ENCODE peak calls at places on chromosomes 3 and 15, in eight cellular contexts. C is GM23248, V is keratinocyte, W is astrocyte, B is fibroblast of lung, S is MM.1S, A is neural progenitor cell, Q is IMR-90. L is an unnamed sample.

GRCh38 chr3:193464889-193465288 is 86.3 kb upstream of the ATP13A5 start:
- DNase-seq in V (no peak), W (no peak), S (no peak), Q (no peak), C (no peak), A (no peak), B (no peak), L (no peak)

GRCh38 chr3:143617050-143617449 is 231.2 kb downstream of the SLC9A9 start:
- DNase-seq in W (no peak), Q (no peak), B (no peak), V (no peak), S (no peak), A (no peak), C (no peak), L (no peak)

GRCh38 chr3:174767406-174767805 is 91.7 kb upstream of the NAALADL2 start:
- DNase-seq in W (peak; percentile 40), B (no peak), V (no peak), S (no peak), Q (no peak), A (no peak), C (no peak), L (no peak)

GRCh38 chr15:52255935-52256334 is 39.7 kb downstream of the MYO5C start:
- DNase-seq in A (no peak), S (no peak), C (no peak), Q (no peak), W (no peak), V (no peak), B (no peak), L (no peak)

GRCh38 chr3:72646263-72646662 is 202.0 kb downstream of the SHQ1 start:
- DNase-seq in B (no peak), C (no peak), V (no peak), S (no peak), W (no peak), A (no peak), Q (no peak), L (no peak)

GRCh38 chr3:8386221-8386620 is 115.4 kb upstream of the LMCD1 start:
- DNase-seq in V (no peak), B (peak; percentile 16), C (peak; percentile 38), W (no peak), Q (peak; percentile 19), A (no peak), S (no peak), L (no peak)

GRCh38 chr3:47266709-47267489 is 15.7 kb downstream of the KIF9 start:
- DNase-seq in W (peak; percentile 91), C (peak; percentile 86), Q (peak; percentile 96), S (peak; percentile 75), V (peak; percentile 56), B (peak; percentile 97), A (no peak), L (peak; percentile 92)

GRCh38 chr15:37767841-37768455 is 166.5 kb upstream of the TMCO5A start:
- DNase-seq in B (peak; percentile 8), Q (peak; percentile 35), S (no peak), V (no peak), W (no peak), A (no peak), C (peak; percentile 7), L (no peak)

GRCh38 chr3:12798559-12799179 is 2.2 kb downstream of the CAND2 start:
- DNase-seq in A (no peak), S (no peak), B (no peak), W (no peak), V (no peak), Q (no peak), C (no peak), L (no peak)

GRCh38 chr3:96657710-96658109 is 156.7 kb upstream of the EPHA6 start:
- DNase-seq in C (no peak), Q (no peak), S (no peak), A (no peak), W (no peak), B (no peak), V (no peak), L (no peak)

GRCh38 chr3:189084620-189085019 is 87.2 kb upstream of the TPRG1 start:
- DNase-seq in B (peak; percentile 4), W (no peak), A (no peak), S (no peak), V (no peak), Q (no peak), C (no peak), L (no peak)

GRCh38 chr3:187139895-187140253 is 578 bp upstream of the RPL39L start:
- DNase-seq in B (no peak), V (no peak), C (no peak), S (no peak), A (no peak), W (no peak), Q (no peak), L (no peak)
- H3K9me3 ChIP-seq in B (no peaks in the 10 kb centered on the region), V (no peaks in the 10 kb centered on the region), C (no peaks in the 10 kb centered on the region), S (no peaks in the 10 kb centered on the region), A (no peaks in the 10 kb centered on the region), W (peaks cover under 1% of the 10 kb centered on the region), Q (no peaks in the 10 kb centered on the region), L (peaks cover 2% of the 10 kb centered on the region)

GRCh38 chr3:186133980-186134379 is 25.1 kb upstream of the ETV5 start:
- DNase-seq in W (no peak), B (no peak), S (no peak), C (no peak), Q (no peak), A (no peak), V (no peak), L (no peak)

GRCh38 chr3:186137051-186137685 is 28.3 kb upstream of the ETV5 start:
- DNase-seq in B (no peak), C (no peak), V (no peak), W (no peak), A (no peak), S (no peak), Q (no peak), L (no peak)

GRCh38 chr3:186129206-186129605 is 20.3 kb upstream of the ETV5 start:
- DNase-seq in B (no peak), C (no peak), W (no peak), S (no peak), A (no peak), V (no peak), Q (no peak), L (no peak)

GRCh38 chr3:186128158-186128557 is 19.3 kb upstream of the ETV5 start:
- DNase-seq in B (no peak), C (no peak), S (no peak), V (no peak), Q (no peak), W (no peak), A (no peak), L (no peak)

DNA sequence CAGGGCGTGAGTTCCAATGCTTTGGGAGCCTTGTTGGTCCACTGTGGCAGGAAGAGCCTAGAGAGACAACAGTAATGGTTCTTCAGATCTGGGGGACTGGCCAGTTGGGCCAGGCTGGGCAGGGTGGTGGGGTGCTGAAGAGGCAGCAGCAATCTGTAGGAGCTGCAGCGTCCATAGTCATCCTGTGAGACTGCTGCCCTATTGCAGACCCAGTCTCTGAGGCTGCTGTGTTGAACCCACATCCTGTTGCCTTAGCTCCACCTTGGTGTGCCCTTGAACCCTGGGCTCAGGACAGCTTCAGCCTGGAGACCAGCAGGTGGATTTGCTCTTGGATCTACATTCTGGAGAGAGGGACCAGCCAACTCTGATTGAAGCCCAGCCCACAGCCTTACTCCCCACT is 23.6 kb upstream of the ETV5 start:
- DNase-seq in Q (no peak), W (no peak), B (no peak), A (no peak), C (no peak), V (no peak), S (no peak), L (no peak)
- H3K9ac ChIP-seq in Q (no peak overlapping the region), W (no peak overlapping the region), B (no peak overlapping the region), A (no peak overlapping the region), C (no peak overlapping the region), V (no peak overlapping the region), S (no peak overlapping the region), L (no peak overlapping the region)

GRCh38 chr3:71582612-71583568 is 638 bp downstream of the FOXP1 start:
- DNase-seq in B (peak; percentile 35), S (peak; percentile 53), A (peak; percentile 90), V (no peak), W (peak; percentile 51), Q (peak; percentile 31), C (peak; percentile 75), L (peak; percentile 87)

GRCh38 chr3:71585126-71585525 is 1.6 kb upstream of the FOXP1 start:
- DNase-seq in W (no peak), A (peak; percentile 13), V (no peak), S (no peak), C (peak; percentile 18), B (no peak), Q (no peak), L (peak; percentile 8)

GRCh38 chr3:71583569-71584215 is at the start of gene FOXP1:
- DNase-seq in V (no peak), A (peak; percentile 87), B (peak; percentile 66), C (peak; percentile 91), Q (peak; percentile 64), W (peak; percentile 51), S (peak; percentile 52), L (peak; percentile 83)

GRCh38 chr3:71585891-71586809 is 2.6 kb upstream of the FOXP1 start:
- DNase-seq in W (peak; percentile 24), A (peak; percentile 15), C (peak; percentile 60), V (no peak), S (peak; percentile 28), B (peak; percentile 76), Q (peak; percentile 66), L (peak; percentile 28)

DNA sequence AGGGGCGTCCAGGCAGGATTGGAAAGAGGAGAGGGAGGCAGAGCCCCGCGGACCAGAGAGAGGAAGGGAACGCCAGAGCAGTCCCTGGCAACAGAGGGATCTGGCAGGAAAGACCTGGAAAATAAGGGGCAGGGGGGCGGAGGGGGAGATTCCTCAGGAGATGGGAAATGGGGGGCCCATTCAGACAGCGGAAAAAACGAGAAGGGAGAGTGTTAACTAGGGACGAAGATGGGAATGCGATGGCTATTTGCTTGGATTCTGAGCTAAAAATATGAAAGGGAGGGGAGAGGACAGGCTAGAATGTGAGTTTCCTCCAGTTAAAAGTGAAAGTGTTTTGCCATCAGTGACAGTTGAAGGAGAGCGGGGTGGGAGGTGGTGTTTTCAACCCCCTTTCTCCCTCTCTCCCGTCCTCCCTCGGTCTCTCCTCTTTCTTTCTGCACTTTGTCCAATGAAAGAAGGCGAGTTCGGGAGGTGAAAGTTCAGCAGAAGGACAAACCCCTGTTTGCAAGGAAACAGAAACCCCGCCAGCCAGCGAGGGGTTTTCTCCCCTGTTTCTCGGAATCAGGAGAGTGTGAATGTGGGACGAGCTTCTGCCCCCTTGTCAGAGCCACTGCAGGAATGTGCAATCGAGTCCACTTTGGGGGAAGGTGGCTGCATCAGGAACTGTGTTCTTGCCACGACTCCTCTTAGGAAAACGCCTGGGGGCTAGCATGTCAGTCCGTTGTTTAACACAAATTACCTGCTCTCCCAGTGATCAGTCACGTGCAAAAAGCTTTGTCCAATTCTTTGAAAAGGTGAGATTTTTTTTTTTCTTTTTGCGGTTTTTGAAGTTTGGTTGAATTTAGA is 911 bp upstream of the FOXP1 start:
- DNase-seq in S (no peak), Q (peak; percentile 61), B (peak; percentile 61), A (peak; percentile 82), W (peak; percentile 57), C (peak; percentile 72), V (no peak), L (peak; percentile 75)
- H2AFZ ChIP-seq in S (no peak overlapping the region), Q (peak overlapping the region; percentile 81), B (peak overlapping the region; percentile 75), A (peak overlapping the region; percentile 81), W (peak overlapping the region; percentile 18), C (peak overlapping the region; percentile 81), V (peak overlapping the region; percentile 5), L (peak overlapping the region; percentile 78)

DNA sequence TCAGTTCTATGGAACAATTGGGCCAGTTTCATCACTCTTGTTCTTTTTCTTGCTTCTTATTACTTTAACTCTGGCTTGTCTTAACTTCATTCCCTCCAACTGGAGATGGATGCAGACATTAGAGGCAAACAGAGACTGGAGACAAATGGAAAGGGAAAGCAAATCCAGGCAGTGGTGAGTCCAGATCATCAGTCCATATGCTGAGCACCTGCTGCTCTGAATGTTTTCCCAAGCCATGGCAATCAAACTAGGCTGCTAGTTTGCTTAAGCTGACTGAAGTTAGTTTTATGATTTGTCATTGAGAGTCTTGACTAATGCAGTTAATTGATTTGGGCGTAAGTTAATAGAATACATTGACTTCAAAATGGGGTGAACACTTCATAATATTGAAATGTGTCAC is 41.0 kb upstream of the TBC1D5 start:
- DNase-seq in S (no peak), B (no peak), Q (no peak), C (no peak), V (no peak), A (no peak), W (no peak), L (no peak)
- H3K9me3 ChIP-seq in S (no peaks in the 10 kb centered on the region), B (no peaks in the 10 kb centered on the region), Q (no peaks in the 10 kb centered on the region), C (no peaks in the 10 kb centered on the region), V (no peaks in the 10 kb centered on the region), A (no peaks in the 10 kb centered on the region), W (no peaks in the 10 kb centered on the region), L (peaks cover 3% of the 10 kb centered on the region)

L was measured in DND-41.